ENCODE peak calls at places on chromosomes 5 and 9, in ten cellular contexts. H is HCT116, E is osteoblast, W is GM12865, M is hepatocyte, I is stomach, Z is AG10803, R is endodermal cell, X is PC-3, Q is cardiac muscle cell. F is an unnamed sample.

GRCh38 chr9:27437652-27438373 is 86.3 kb upstream of the IFNK start:
- DNase-seq in W (no peak), Z (peak), I (no peak), X (no peak), R (no peak), H (no peak), E (no peak), M (no peak), Q (no peak), F (no peak)

GRCh38 chr5:107090471-107090870 is 580.3 kb downstream of the EFNA5 start:
- DNase-seq in I (no peak), X (no peak), Z (no peak), Q (no peak), W (no peak), M (peak), H (no peak), R (no peak), E (no peak), F (no peak)

GRCh38 chr5:34447424-34447823 is 208.7 kb upstream of the RAI14 start:
- DNase-seq in I (no peak), X (peak), M (no peak), H (no peak), E (no peak), Q (no peak), R (no peak), Z (no peak), W (no peak), F (no peak)

GRCh38 chr5:176692326-176692725 is 45.0 kb downstream of the TSPAN17 start:
- DNase-seq in M (no peak), I (no peak), E (no peak), Z (no peak), Q (no peak), X (no peak), R (no peak), H (no peak), W (no peak), F (no peak)

GRCh38 chr9:123069010-123069481 is 35.6 kb downstream of the GPR21 start:
- DNase-seq in R (no peak), I (no peak), W (no peak), H (no peak), Q (no peak), E (no peak), X (no peak), Z (peak), M (peak), F (peak)

GRCh38 chr5:142830241-142831018 is 60.3 kb downstream of the ARHGAP26 start:
- DNase-seq in W (no peak), Z (peak), H (no peak), Q (no peak), E (peak), X (peak), M (no peak), R (no peak), I (no peak), F (peak)

GRCh38 chr9:27429436-27429835 is 94.7 kb upstream of the IFNK start:
- DNase-seq in X (no peak), Z (no peak), R (no peak), W (no peak), I (no peak), H (no peak), E (no peak), Q (no peak), M (no peak), F (no peak)

GRCh38 chr5:97243352-97243751 is 60.3 kb upstream of the RIOK2 start:
- DNase-seq in E (peak), Z (peak), R (no peak), H (no peak), W (peak), M (no peak), I (no peak), X (no peak), Q (no peak), F (peak)

GRCh38 chr5:112681481-112681908 is 56.2 kb upstream of the APC start:
- DNase-seq in H (no peak), Z (peak), Q (no peak), E (peak), W (peak), X (no peak), I (no peak), R (no peak), M (no peak), F (no peak)

GRCh38 chr5:174571662-174572397 is 152.6 kb upstream of the MSX2 start:
- DNase-seq in M (peak), E (peak), Z (peak), I (peak), R (peak), H (peak), Q (peak), W (no peak), X (peak), F (peak)

GRCh38 chr9:68869020-68869419 is 144.9 kb downstream of the PRKACG start:
- DNase-seq in R (no peak), Z (no peak), I (no peak), E (no peak), Q (no peak), H (no peak), X (no peak), W (no peak), M (no peak), F (no peak)

GRCh38 chr5:15290953-15291352 is 209.0 kb upstream of the FBXL7 start:
- DNase-seq in Z (no peak), I (no peak), Q (no peak), R (no peak), E (no peak), M (no peak), W (no peak), H (no peak), X (peak), F (no peak)

GRCh38 chr5:3657364-3658003 is 61.9 kb downstream of the IRX1 start:
- DNase-seq in H (no peak), M (no peak), Q (no peak), I (no peak), Z (no peak), W (no peak), X (no peak), R (peak), E (no peak), F (no peak)

GRCh38 chr5:91418158-91418557 is 35.0 kb upstream of the ARRDC3 start:
- DNase-seq in Q (peak), Z (no peak), W (no peak), E (no peak), X (no peak), H (no peak), M (no peak), R (no peak), I (no peak), F (no peak)

GRCh38 chr9:38373679-38374078 is 18.8 kb upstream of the ALDH1B1 start:
- DNase-seq in H (no peak), I (no peak), Q (no peak), X (no peak), R (peak), Z (no peak), W (no peak), E (no peak), M (no peak), F (no peak)
- H3K4me3 ChIP-seq in H (no peak), I (no peak), Q (no peak), X (no peak), R (no peak), Z (no peak), W (no peak), E (no peak), M (no peak), F (no peak)

GRCh38 chr9:36874261-36874660 is 159.8 kb downstream of the PAX5 start:
- DNase-seq in W (no peak), Z (no peak), M (no peak), Q (no peak), E (no peak), I (no peak), R (no peak), H (no peak), X (no peak), F (no peak)

GRCh38 chr9:36872641-36873040 is 161.4 kb downstream of the PAX5 start:
- DNase-seq in I (no peak), Z (no peak), X (no peak), H (no peak), M (no peak), W (no peak), Q (no peak), R (no peak), E (no peak), F (no peak)

GRCh38 chr9:36871606-36872005 is 162.5 kb downstream of the PAX5 start:
- DNase-seq in Z (no peak), W (no peak), Q (no peak), M (no peak), H (no peak), X (no peak), E (no peak), R (no peak), I (no peak), F (no peak)

GRCh38 chr9:36874921-36875320 is 159.1 kb downstream of the PAX5 start:
- DNase-seq in H (no peak), I (no peak), E (no peak), M (no peak), Z (peak), R (no peak), W (no peak), X (peak), Q (no peak), F (peak)

GRCh38 chr9:36873247-36873875 is 160.7 kb downstream of the PAX5 start:
- DNase-seq in W (peak), R (peak), Q (peak), X (peak), H (peak), Z (peak), M (peak), I (peak), E (peak), F (peak)
- TF ChIP-seq CTCF in W (peak), R (peak), Q (peak), X (peak), H (peak), Z (peak), M (peak), I (no peak), E (peak), F (peak)

DNA sequence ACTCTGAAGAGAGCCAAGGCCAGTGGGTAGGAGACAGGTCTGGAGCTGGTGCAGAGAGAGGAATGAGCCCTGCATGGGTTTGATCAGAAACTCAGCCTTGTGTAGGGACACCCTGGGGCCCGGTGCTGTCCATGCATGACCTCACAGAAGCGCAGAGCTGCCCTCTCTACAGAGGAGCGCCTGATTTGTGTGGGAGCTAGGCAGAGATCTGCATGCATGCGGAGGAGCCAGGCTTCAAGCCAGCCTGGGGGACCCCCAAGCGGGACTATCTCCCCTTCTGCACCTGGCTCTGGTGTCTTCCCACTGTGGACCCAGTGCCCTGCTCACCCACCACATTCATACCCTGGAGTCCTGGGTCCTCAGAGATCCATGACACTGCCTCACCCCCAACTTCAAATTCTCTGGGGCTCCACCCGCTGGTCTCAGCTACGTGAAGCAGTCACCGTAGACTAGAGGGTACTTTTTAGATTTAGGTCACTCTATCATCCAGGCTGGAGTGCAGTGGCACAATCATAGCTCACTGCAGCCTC is 2.6 kb upstream of the LCN2 start:
- DNase-seq in X (no peak), R (no peak), Z (no peak), E (peak), W (no peak), M (no peak), I (no peak), H (no peak), Q (no peak), F (no peak)
- H3K4me3 ChIP-seq in X (no peak), R (no peak), Z (no peak), E (no peak), W (no peak), M (no peak), I (no peak), H (no peak), Q (no peak), F (no peak)

DNA sequence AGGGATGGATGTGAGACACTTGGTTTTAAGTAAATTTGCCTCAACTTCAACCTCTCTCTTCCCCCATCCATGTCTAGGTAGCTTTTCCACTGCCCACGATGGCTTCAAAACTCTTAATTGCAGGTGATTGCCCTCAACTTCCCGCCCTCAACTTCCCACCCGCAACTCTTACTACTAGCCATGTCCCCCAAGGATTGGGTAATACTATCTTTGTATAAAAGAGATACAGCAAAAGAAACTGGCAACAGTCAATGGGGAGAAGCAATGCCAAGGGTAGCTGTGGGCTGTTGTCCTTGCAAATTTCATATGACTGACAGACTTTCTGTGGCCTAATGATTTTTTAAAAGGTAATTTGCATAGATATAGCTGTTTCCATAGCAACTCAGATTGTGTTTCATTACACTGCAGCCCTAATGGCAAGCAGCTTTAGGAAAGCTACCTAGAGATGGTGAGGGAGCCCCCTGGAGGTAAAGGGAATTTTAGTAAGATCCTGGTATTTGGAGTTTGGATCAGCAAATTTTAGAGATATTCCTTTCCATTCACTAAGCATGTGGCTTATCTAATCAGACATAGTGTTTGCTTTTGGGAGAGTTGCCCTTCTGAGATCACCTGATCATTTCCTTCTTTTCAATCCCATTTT is 421.5 kb upstream of the DAP start:
- DNase-seq in H (peak), Z (peak), E (no peak), R (peak), W (peak), I (no peak), M (peak), Q (peak), X (peak), F (peak)
- TF ChIP-seq CTCF in H (peak), Z (peak), E (peak), R (peak), W (peak), I (no peak), M (peak), Q (peak), X (peak), F (peak)

GRCh38 chr5:155726267-155726666 is 600.7 kb upstream of the SGCD start:
- DNase-seq in X (no peak), E (peak), H (no peak), R (peak), I (no peak), M (peak), W (no peak), Z (peak), Q (peak), F (peak)

GRCh38 chr5:155727512-155728145 is 599.3 kb upstream of the SGCD start:
- DNase-seq in X (no peak), M (peak), Q (no peak), I (no peak), H (no peak), Z (peak), R (peak), W (no peak), E (peak), F (no peak)

GRCh38 chr5:155728146-155728856 is 598.7 kb upstream of the SGCD start:
- DNase-seq in E (peak), Q (peak), I (peak), Z (peak), M (peak), W (no peak), R (peak), X (no peak), H (no peak), F (peak)

GRCh38 chr5:155729684-155730059 is 597.3 kb upstream of the SGCD start:
- DNase-seq in Z (peak), M (peak), H (no peak), X (no peak), E (peak), I (no peak), R (peak), W (no peak), Q (peak), F (no peak)

DNA sequence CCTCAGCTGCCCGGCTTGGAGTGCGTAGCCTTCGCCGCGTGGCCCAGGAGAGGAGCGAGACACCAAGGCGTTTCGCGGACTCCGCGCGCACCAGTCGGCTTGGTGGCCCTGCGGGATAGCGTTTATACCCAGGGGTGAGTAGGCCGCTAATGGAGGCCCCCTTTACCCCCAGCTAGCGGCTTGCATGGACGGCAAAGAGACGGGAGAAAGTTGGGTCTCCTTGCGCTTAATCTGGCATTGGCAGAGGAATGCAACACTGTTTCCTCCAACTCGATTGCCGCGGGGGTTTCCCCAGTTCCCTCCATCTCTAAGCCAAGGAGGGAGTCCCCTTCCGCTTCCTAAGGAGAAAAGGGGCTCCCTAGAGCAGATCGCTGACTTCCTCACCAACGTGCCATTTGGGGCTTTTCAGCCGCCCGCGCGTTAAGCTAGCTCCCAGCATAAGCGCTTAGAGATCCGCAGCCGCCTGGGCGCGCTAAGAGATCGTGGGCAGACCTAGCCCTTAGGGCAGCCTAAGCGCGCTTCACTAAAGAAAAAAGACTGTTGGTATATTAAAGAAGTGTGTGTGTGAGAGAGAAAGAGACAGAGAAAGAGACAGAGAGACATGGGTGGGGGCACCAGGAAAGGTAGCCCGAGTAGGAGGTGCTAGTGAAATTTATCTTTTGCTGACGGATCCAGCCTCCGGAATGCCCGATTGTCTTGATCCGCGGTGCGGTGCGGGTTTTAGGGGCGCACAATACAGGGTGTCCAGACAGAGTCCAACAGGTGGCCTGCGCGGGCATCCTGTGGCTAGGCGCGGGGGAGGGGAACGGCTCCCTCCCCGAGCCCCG is 597.9 kb upstream of the SGCD start:
- DNase-seq in X (no peak), R (peak), M (peak), W (no peak), E (peak), I (no peak), H (no peak), Q (peak), Z (peak), F (peak)
- H3K4me3 ChIP-seq in X (no peak), R (peak), M (peak), W (no peak), E (peak), I (peak), H (no peak), Q (peak), Z (peak), F (no peak)

GRCh38 chr9:81689343-81690175 is at the start of gene TLE1:
- DNase-seq in M (peak), E (peak), Q (peak), H (peak), I (peak), X (peak), Z (peak), R (peak), W (peak), F (peak)

GRCh38 chr9:81687521-81688261 is 1.7 kb downstream of the TLE1 start:
- DNase-seq in H (no peak), M (peak), Z (no peak), E (peak), I (peak), X (peak), R (peak), W (peak), Q (peak), F (no peak)

GRCh38 chr9:81683704-81684103 is 5.6 kb downstream of the TLE1 start:
- DNase-seq in Z (no peak), Q (no peak), H (no peak), R (no peak), X (no peak), M (no peak), W (no peak), I (no peak), E (no peak), F (no peak)

GRCh38 chr9:81685763-81686613 is 3.4 kb downstream of the TLE1 start:
- DNase-seq in R (no peak), X (peak), Q (no peak), W (peak), I (no peak), M (peak), Z (peak), H (no peak), E (peak), F (peak)

GRCh38 chr9:81686614-81687520 is 2.5 kb downstream of the TLE1 start:
- DNase-seq in X (peak), I (peak), M (peak), W (peak), Q (peak), E (peak), Z (peak), R (peak), H (peak), F (peak)
- TF ChIP-seq CTCF in X (peak), I (no peak), M (peak), W (peak), Q (peak), E (peak), Z (peak), R (peak), H (peak), F (peak)

GRCh38 chr9:113502427-113503008 is 39.0 kb downstream of the RGS3 start:
- DNase-seq in X (no peak), M (no peak), W (no peak), R (no peak), I (no peak), Z (no peak), H (no peak), E (no peak), Q (no peak), F (no peak)
- H3K4me3 ChIP-seq in X (no peak), M (no peak), W (no peak), R (no peak), I (peak), Z (no peak), H (no peak), E (no peak), Q (no peak), F (no peak)

GRCh38 chr5:125720745-125721144 is 702.5 kb upstream of the GRAMD2B start:
- DNase-seq in X (no peak), H (no peak), I (no peak), R (no peak), M (no peak), E (no peak), Q (no peak), W (no peak), Z (no peak), F (no peak)

GRCh38 chr5:125722550-125722949 is 700.7 kb upstream of the GRAMD2B start:
- DNase-seq in E (no peak), W (no peak), M (no peak), R (no peak), Z (no peak), X (no peak), H (no peak), I (no peak), Q (no peak), F (peak)

GRCh38 chr5:125719681-125720676 is 703.2 kb upstream of the GRAMD2B start:
- DNase-seq in X (no peak), R (no peak), I (peak), Q (peak), H (no peak), W (no peak), M (peak), E (peak), Z (no peak), F (no peak)

GRCh38 chr5:125725686-125726085 is 697.5 kb upstream of the GRAMD2B start:
- DNase-seq in Z (no peak), W (no peak), H (no peak), Q (no peak), R (no peak), E (no peak), I (no peak), X (no peak), M (no peak), F (no peak)
- TF ChIP-seq CTCF in Z (no peak), W (no peak), H (no peak), Q (no peak), R (no peak), E (no peak), I (no peak), X (no peak), M (no peak), F (no peak)

DNA sequence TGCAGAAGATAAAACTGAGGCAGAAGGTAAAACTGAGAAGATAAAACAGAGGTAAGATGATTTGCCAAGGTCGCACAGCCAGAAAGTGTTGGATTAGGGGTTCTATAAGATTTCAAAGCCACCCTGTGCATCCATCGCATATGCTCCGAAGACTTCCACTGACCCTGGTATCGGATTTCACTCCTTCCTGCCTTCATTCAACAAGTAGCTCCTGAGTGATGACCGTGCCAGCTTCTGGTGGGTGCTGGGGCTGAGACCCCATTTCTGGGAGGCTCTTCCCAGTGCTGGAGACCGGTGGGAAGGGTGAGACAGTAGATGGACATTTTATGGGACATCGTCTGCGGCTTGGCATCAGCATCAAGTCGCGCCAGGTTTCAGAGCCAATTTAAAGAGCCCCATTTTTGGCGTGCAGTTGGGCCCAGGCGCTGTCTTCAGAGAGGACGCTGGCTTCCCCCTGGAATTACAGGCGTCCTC is 53.7 kb upstream of the DAB2IP start:
- DNase-seq in Q (no peak), M (no peak), E (no peak), W (no peak), I (no peak), R (no peak), Z (no peak), H (no peak), X (no peak), F (no peak)
- H3K4me3 ChIP-seq in Q (peak), M (no peak), E (no peak), W (no peak), I (peak), R (peak), Z (no peak), H (peak), X (peak), F (no peak)

GRCh38 chr9:131420913-131421312 is 27.0 kb downstream of the PRRC2B start:
- DNase-seq in E (peak), X (no peak), Z (peak), I (no peak), Q (no peak), M (peak), R (no peak), H (no peak), W (no peak), F (peak)
- TF ChIP-seq CTCF in E (peak), X (no peak), Z (peak), I (no peak), Q (peak), M (peak), R (peak), H (no peak), W (no peak), F (peak)

F was measured in fibroblast of mammary gland.